ENCODE peak calls at places on chromosomes 16 and 17, in four cellular contexts. L, B, Q and Z are unnamed samples.

GRCh38 chr16:65722429-65722828 is 600.6 kb upstream of the CDH11 start:
- DNase-seq in L (no peak), B (no peak), Q (no peak), Z (no peak)

GRCh38 chr17:43356450-43356849 is 42.3 kb upstream of the ARL4D start:
- DNase-seq in L (no peak), B (no peak), Q (no peak), Z (no peak)

GRCh38 chr16:89037261-89038152 is 56.1 kb upstream of the ACSF3 start:
- DNase-seq in L (no peak), B (no peak), Q (peak), Z (peak)

GRCh38 chr17:13273744-13274295 is 256.0 kb upstream of the ELAC2 start:
- DNase-seq in L (no peak), B (no peak), Q (no peak), Z (peak)

GRCh38 chr17:10681866-10682446 is 15.4 kb downstream of the SCO1 start:
- DNase-seq in L (no peak), B (no peak), Q (no peak), Z (no peak)

GRCh38 chr17:73952136-73952497 is 251.4 kb upstream of the RPL38 start:
- DNase-seq in L (no peak), B (no peak), Q (no peak), Z (no peak)

GRCh38 chr16:83185902-83186301 is 559.1 kb downstream of the CDH13 start:
- DNase-seq in L (no peak), B (no peak), Q (no peak), Z (no peak)

GRCh38 chr17:33106525-33107162 is 115.0 kb downstream of the SPACA3 start:
- DNase-seq in L (no peak), B (no peak), Q (no peak), Z (no peak)

GRCh38 chr17:74011963-74012362 is 191.5 kb upstream of the RPL38 start:
- DNase-seq in L (no peak), B (no peak), Q (no peak), Z (no peak)

GRCh38 chr17:39231587-39232551 is 6.1 kb upstream of the STAC2 start:
- DNase-seq in L (no peak), B (no peak), Q (no peak), Z (no peak)

GRCh38 chr16:77298638-77299360 is 99.6 kb downstream of the SYCE1L start:
- DNase-seq in L (no peak), B (no peak), Q (no peak), Z (no peak)

GRCh38 chr16:67666032-67666537 is 465 bp downstream of the ENKD1 start:
- DNase-seq in L (no peak), B (peak), Q (no peak), Z (peak)

GRCh38 chr17:61833536-61834203 is 29.7 kb downstream of the BRIP1 start:
- DNase-seq in L (no peak), B (no peak), Q (no peak), Z (peak)

GRCh38 chr16:22692916-22693646 is 120.9 kb upstream of the HS3ST2 start:
- DNase-seq in L (no peak), B (no peak), Q (no peak), Z (no peak)

GRCh38 chr16:22699356-22699755 is 114.6 kb upstream of the HS3ST2 start:
- DNase-seq in L (no peak), B (no peak), Q (no peak), Z (no peak)

GRCh38 chr16:22693670-22694340 is 120.2 kb upstream of the HS3ST2 start:
- DNase-seq in L (no peak), B (no peak), Q (no peak), Z (no peak)

GRCh38 chr16:22692034-22692433 is 121.9 kb upstream of the HS3ST2 start:
- DNase-seq in L (no peak), B (no peak), Q (no peak), Z (no peak)

GRCh38 chr16:22694887-22695382 is 119.0 kb upstream of the HS3ST2 start:
- DNase-seq in L (no peak), B (no peak), Q (no peak), Z (no peak)
- TF ChIP-seq JUND in L (no peak), B (no peak), Q (no peak), Z (no peak)

DNA sequence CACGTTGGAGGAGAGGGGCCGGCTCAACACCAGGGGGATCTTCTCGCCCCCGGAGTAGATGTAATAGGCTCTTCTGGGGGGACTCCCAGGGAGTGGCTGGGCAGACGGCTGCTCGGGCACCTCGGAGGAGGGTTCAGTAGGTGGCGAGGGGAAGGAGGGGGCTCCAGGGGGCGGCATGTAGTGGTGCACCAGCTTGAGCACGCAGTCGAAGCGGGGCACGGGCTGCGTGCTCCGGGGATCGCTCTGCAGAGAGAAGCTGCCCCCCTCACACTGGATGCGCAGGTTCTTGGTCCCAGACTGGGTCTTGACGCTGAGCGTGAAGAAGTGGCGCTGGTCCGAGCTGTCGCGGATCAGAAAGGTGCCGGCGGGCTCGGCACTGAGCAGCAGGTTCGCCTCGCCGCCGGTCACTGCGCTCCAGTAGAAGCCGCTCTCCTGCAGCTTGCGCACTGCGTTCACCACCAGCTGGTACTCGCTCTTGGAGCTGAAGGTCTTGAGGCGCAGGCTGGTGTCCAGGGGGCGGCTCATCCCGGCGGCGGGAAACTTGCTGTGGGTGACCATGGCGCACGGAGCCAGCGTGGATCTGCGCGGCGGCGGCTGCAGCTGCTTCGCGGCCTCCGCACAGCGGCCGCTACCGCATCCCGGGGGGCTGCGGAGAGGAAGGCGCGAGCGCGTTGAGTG is 1.2 kb downstream of the SOCS3 start:
- DNase-seq in L (no peak), B (no peak), Q (no peak), Z (no peak)
- TF ChIP-seq JUND in L (no peak), B (no peak), Q (no peak), Z (no peak)

DNA sequence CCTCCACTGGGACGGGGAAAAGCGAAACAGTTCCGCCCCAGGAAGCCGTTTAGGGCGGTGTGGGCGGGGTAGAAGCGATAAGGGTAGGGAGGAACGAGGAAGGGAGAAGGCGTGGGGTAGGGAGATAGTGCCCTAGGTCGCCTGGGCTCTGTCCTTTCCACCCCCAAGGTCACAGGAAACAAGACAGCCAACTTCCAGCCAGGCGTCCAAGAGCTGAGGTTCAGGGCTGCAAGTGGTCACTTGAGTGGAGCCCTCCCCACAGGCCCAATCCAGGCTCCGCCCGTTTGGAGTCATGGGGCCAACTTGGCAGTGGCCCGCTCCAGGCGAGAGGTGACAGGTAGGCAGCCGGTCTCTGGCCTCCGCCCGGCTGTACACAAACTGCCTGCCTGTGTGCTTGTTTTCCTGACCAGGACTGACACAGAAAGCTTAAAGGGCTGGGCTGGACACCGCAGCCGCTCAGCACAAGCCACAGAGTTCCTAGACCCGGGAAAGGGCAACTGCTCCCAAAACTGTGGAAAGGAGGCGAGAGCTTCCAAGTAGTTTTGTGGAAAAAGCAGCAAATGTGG is at the start of gene RILP:
- DNase-seq in L (no peak), B (peak), Q (no peak), Z (peak)
- TF ChIP-seq JUND in L (no peak), B (no peak), Q (no peak), Z (no peak)

GRCh38 chr17:81516439-81516838 is 3.8 kb upstream of the ACTG1 start:
- DNase-seq in L (no peak), B (no peak), Q (no peak), Z (no peak)
- TF ChIP-seq JUND in L (no peak), B (no peak), Q (no peak), Z (no peak)

GRCh38 chr16:31355701-31356100 is 725 bp downstream of the ITGAX start:
- DNase-seq in L (no peak), B (no peak), Q (no peak), Z (no peak)
- TF ChIP-seq JUND in L (no peak), B (no peak), Q (no peak), Z (no peak)

GRCh38 chr17:36135465-36135864 is 31.8 kb downstream of the CCL4 start:
- DNase-seq in L (no peak), B (no peak), Q (no peak), Z (no peak)

GRCh38 chr17:36132421-36132831 is 28.8 kb downstream of the CCL4 start:
- DNase-seq in L (peak), B (no peak), Q (no peak), Z (no peak)

GRCh38 chr17:36136031-36136430 is 32.4 kb downstream of the CCL4 start:
- DNase-seq in L (no peak), B (no peak), Q (no peak), Z (no peak)

GRCh38 chr17:36131931-36132330 is 28.3 kb downstream of the CCL4 start:
- DNase-seq in L (no peak), B (no peak), Q (no peak), Z (no peak)

DNA sequence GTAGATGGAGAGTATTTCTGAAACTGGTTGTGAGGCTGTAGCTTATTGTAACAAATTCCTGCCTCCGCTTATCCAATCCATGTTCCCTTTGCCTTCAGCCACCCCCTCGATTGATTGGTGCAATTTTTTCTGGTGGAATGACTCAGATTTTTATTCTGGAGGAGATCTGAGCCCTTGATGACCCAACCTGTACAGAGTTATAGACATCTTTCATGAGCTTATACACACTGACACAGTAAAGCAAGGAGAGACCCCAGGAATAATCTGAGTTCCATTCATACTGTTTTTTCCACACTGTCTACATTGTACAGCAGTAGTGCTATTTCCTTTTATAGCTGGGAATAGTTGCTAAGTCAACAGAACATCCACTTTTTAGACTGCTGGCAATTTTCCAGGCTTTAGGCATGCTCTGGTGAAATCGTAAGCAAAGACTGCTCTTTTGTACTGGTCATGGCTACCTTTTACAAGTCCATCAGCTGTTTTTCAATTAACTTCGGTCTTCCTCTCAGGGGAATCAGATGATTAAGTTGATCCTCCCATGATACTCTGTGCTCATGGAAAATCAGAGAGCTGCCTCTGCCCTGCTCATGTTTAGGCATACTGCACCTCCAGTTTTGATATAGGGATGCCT is 30.1 kb downstream of the CCL4 start:
- DNase-seq in L (no peak), B (peak), Q (no peak), Z (peak)
- TF ChIP-seq JUND in L (no peak), B (no peak), Q (no peak), Z (no peak)